ENCODE peak calls at places on chromosomes 3 and 15, in four cellular contexts. B is ACHN, G is IMR-90, Q is epithelial cell of esophagus. A is an unnamed sample.

GRCh38 chr3:126259411-126260391 is 79.3 kb upstream of the ALDH1L1 start:
- DNase-seq in G (peak), B (peak), Q (peak), A (peak)

GRCh38 chr3:28575100-28575747 is 226.6 kb upstream of the AZI2 start:
- DNase-seq in B (no peak), G (no peak), Q (peak), A (no peak)

GRCh38 chr15:85751731-85752421 is 42.8 kb downstream of the KLHL25 start:
- DNase-seq in G (no peak), B (no peak), Q (no peak), A (no peak)

GRCh38 chr15:31292391-31293020 is 34.1 kb upstream of the KLF13 start:
- DNase-seq in Q (no peak), G (no peak), B (no peak), A (no peak)

GRCh38 chr15:93138681-93139080 is 49.7 kb upstream of the RGMA start:
- DNase-seq in G (no peak), B (no peak), Q (no peak), A (no peak)

GRCh38 chr3:11562277-11562881 is 81.3 kb downstream of the VGLL4 start:
- DNase-seq in Q (no peak), B (no peak), G (no peak), A (no peak)

GRCh38 chr15:75718326-75718725 is 5.7 kb upstream of the CSPG4 start:
- DNase-seq in Q (peak), G (peak), B (no peak), A (no peak)

GRCh38 chr3:72560857-72561675 is 287.2 kb downstream of the SHQ1 start:
- DNase-seq in B (no peak), G (no peak), Q (peak), A (no peak)

GRCh38 chr15:39597751-39598185 is 16.9 kb downstream of the THBS1 start:
- DNase-seq in G (peak), Q (peak), B (peak), A (no peak)

GRCh38 chr3:38107911-38108648 is 28.8 kb downstream of the ACAA1 start:
- DNase-seq in B (no peak), G (no peak), Q (no peak), A (no peak)

GRCh38 chr3:27127195-27127594 is 242.0 kb downstream of the NEK10 start:
- DNase-seq in Q (peak), G (no peak), B (no peak), A (no peak)

GRCh38 chr3:42191443-42191747 is 74.6 kb downstream of the CCK start:
- DNase-seq in G (no peak), Q (no peak), B (no peak), A (no peak)

GRCh38 chr15:40782609-40783227 is 12.9 kb downstream of the C15orf62 start:
- DNase-seq in Q (peak), B (peak), G (no peak), A (peak)

GRCh38 chr3:123258359-123258758 is 56.6 kb downstream of the SEC22A start:
- DNase-seq in Q (no peak), G (no peak), B (no peak), A (no peak)

GRCh38 chr15:95247068-95247984 is 1016.0 kb downstream of the MCTP2 start:
- DNase-seq in B (peak), G (peak), Q (peak), A (peak)

GRCh38 chr3:46966811-46967210 is 9.7 kb downstream of the CCDC12 start:
- DNase-seq in Q (no peak), G (no peak), B (no peak), A (no peak)

GRCh38 chr3:193680220-193680619 is 87.2 kb downstream of the OPA1 start:
- DNase-seq in Q (no peak), G (peak), B (no peak), A (no peak)

GRCh38 chr3:191369081-191370010 is 39.0 kb upstream of the UTS2B start:
- DNase-seq in G (peak), Q (no peak), B (no peak), A (no peak)

GRCh38 chr3:5149306-5149880 is 27.3 kb downstream of the ARL8B start:
- DNase-seq in G (no peak), B (no peak), Q (no peak), A (no peak)

GRCh38 chr3:168081171-168081771 is 14.5 kb downstream of the GOLIM4 start:
- DNase-seq in Q (peak), B (no peak), G (peak), A (no peak)